ENCODE peak calls at places on chromosomes 5 and 9, in five cellular contexts. C is astrocyte of the spinal cord, X is brain microvascular endothelial cell, G is SK-N-DZ, D is left kidney. T is an unnamed sample.

GRCh38 chr5:92559743-92560142 is 1021.3 kb downstream of the NR2F1-AS1 start:
- DNase-seq in X (peak), G (no peak), D (peak), C (peak), T (no peak)

GRCh38 chr9:72292874-72293607 is 72.0 kb downstream of the ZFAND5 start:
- DNase-seq in D (peak), G (no peak), X (peak), C (peak), T (no peak)

GRCh38 chr9:95089257-95089873 is 228.1 kb downstream of the FANCC start:
- DNase-seq in D (no peak), G (no peak), X (no peak), C (no peak), T (no peak)

GRCh38 chr9:138073808-138074207 is 196.2 kb downstream of the CACNA1B start:
- DNase-seq in C (no peak), G (no peak), X (no peak), D (no peak), T (no peak)

GRCh38 chr5:148949871-148950863 is 112.7 kb downstream of the SH3TC2 start:
- DNase-seq in X (no peak), D (no peak), G (no peak), C (peak), T (no peak)

GRCh38 chr5:6744841-6745705 is 31.8 kb downstream of the TENT4A start:
- DNase-seq in G (no peak), X (no peak), D (no peak), C (no peak), T (no peak)

GRCh38 chr5:68187268-68188055 is 28.1 kb upstream of the PIK3R1 start:
- DNase-seq in D (peak), X (no peak), C (peak), G (no peak), T (no peak)

GRCh38 chr9:22649384-22649783 is 202.8 kb downstream of the DMRTA1 start:
- DNase-seq in D (no peak), C (no peak), G (no peak), X (no peak), T (no peak)

GRCh38 chr9:113990975-113991471 is 87.1 kb downstream of the AMBP start:
- DNase-seq in X (no peak), D (no peak), C (no peak), G (no peak), T (no peak)

GRCh38 chr5:130337179-130337888 is 433.1 kb downstream of the CHSY3 start:
- DNase-seq in G (no peak), D (no peak), C (peak), X (peak), T (no peak)

GRCh38 chr5:158727108-158727507 is 372.6 kb downstream of the EBF1 start:
- DNase-seq in D (peak), C (no peak), X (no peak), G (no peak), T (no peak)

GRCh38 chr5:82676663-82677062 is 398.5 kb upstream of the RPS23 start:
- DNase-seq in C (no peak), D (no peak), X (no peak), G (no peak), T (no peak)

GRCh38 chr9:89412951-89413350 is 85.0 kb downstream of the SEMA4D start:
- DNase-seq in G (no peak), C (peak), D (no peak), X (no peak), T (no peak)

T was measured in BE2C.